ENCODE peak calls at places on chromosomes 2 and 18, in six cellular contexts. U is H9, P is trophoblast cell, W is IMR-90, A is neuronal stem cell, O is H1. J is an unnamed sample.

GRCh38 chr2:240956935-240957655 is 41.3 kb upstream of the SNED1 start:
- DNase-seq in W (no peak), P (no peak), O (peak; percentile 45), A (no peak), U (peak; percentile 20), J (no peak)

GRCh38 chr18:48889115-48889941 is 61.4 kb downstream of the SMAD7 start:
- DNase-seq in W (no peak), O (peak; percentile 78), U (peak; percentile 80), A (peak; percentile 14), P (no peak), J (peak; percentile 37)

GRCh38 chr18:73407506-73407905 is 539.7 kb upstream of the NETO1 start:
- DNase-seq in A (no peak), U (no peak), P (no peak), W (peak; percentile 45), O (no peak), J (peak; percentile 43)

GRCh38 chr18:42334931-42335330 is 379.9 kb downstream of the PIK3C3 start:
- DNase-seq in U (no peak), A (no peak), O (no peak), P (no peak), W (no peak), J (no peak)

GRCh38 chr2:177346192-177346591 is 46.4 kb upstream of the AGPS start:
- DNase-seq in A (no peak), W (no peak), P (no peak), O (no peak), U (no peak), J (no peak)

GRCh38 chr18:68841301-68841700 is 43.4 kb downstream of the CCDC102B start:
- DNase-seq in O (no peak), P (no peak), W (no peak), A (no peak), U (no peak), J (no peak)

GRCh38 chr18:58966704-58967103 is 102.0 kb downstream of the ZNF532 start:
- DNase-seq in O (no peak), W (peak; percentile 29), U (no peak), A (no peak), P (no peak), J (peak; percentile 82)

GRCh38 chr2:131151398-131151797 is 46.3 kb downstream of the PLEKHB2 start:
- DNase-seq in A (no peak), W (no peak), P (no peak), O (no peak), U (no peak), J (no peak)

GRCh38 chr2:105287692-105288091 is 41.8 kb downstream of the TGFBRAP1 start:
- DNase-seq in W (peak; percentile 35), A (peak; percentile 11), P (peak; percentile 69), U (peak; percentile 65), O (peak; percentile 61), J (peak; percentile 62)

GRCh38 chr2:39266906-39267434 is 23.2 kb upstream of the CDKL4 start:
- DNase-seq in O (no peak), U (no peak), W (peak; percentile 23), P (no peak), A (no peak), J (no peak)

GRCh38 chr2:128605931-128606330 is 287.3 kb upstream of the HS6ST1 start:
- DNase-seq in P (no peak), A (no peak), U (no peak), O (no peak), W (no peak), J (no peak)

GRCh38 chr2:101946372-101946771 is 45.4 kb upstream of the IL1R2 start:
- DNase-seq in W (no peak), O (no peak), U (no peak), A (no peak), P (no peak), J (no peak)

GRCh38 chr2:68741805-68742306 is 7.2 kb downstream of the ARHGAP25 start:
- DNase-seq in A (no peak), O (peak; percentile 16), U (no peak), W (peak; percentile 30), P (no peak), J (no peak)

GRCh38 chr18:35912332-35912731 is 60.1 kb upstream of the RMP24 start:
- DNase-seq in P (no peak), U (no peak), O (no peak), A (no peak), W (no peak), J (no peak)

GRCh38 chr2:233928594-233929351 is 11.6 kb downstream of the TRPM8 start:
- DNase-seq in O (peak; percentile 77), U (peak; percentile 48), W (peak; percentile 12), P (no peak), A (peak; percentile 38), J (peak; percentile 4)

GRCh38 chr2:221792971-221793670 is 221.0 kb upstream of the EPHA4 start:
- DNase-seq in U (peak; percentile 72), P (peak; percentile 33), W (no peak), O (peak; percentile 58), A (peak; percentile 8), J (no peak)

GRCh38 chr2:73291093-73291460 is 2.3 kb downstream of the EGR4 start:
- DNase-seq in W (peak; percentile 46), P (peak; percentile 70), O (peak; percentile 90), A (peak; percentile 88), U (peak; percentile 81), J (peak; percentile 60)

GRCh38 chr2:227325824-227326195 is 759 bp downstream of the MFF start:
- DNase-seq in U (peak; percentile 53), W (peak; percentile 55), A (no peak), O (no peak), P (peak; percentile 35), J (peak; percentile 59)

GRCh38 chr2:1020206-1020605 is 69.6 kb downstream of the SNTG2 start:
- DNase-seq in O (no peak), W (no peak), U (no peak), A (no peak), P (no peak), J (no peak)

GRCh38 chr2:590214-591175 is 86.7 kb downstream of the TMEM18 start:
- DNase-seq in P (no peak), W (no peak), O (peak; percentile 14), U (no peak), A (no peak), J (no peak)

GRCh38 chr2:102141915-102142828 is at the start of gene IL1R1:
- DNase-seq in P (peak; percentile 88), U (peak; percentile 57), O (peak; percentile 74), A (peak; percentile 56), W (peak; percentile 80), J (peak; percentile 75)

GRCh38 chr2:68383778-68384177 is 18.7 kb downstream of the PLEK start:
- DNase-seq in P (no peak), A (no peak), O (no peak), W (no peak), U (no peak), J (no peak)

GRCh38 chr2:110219496-110220192 is 7.3 kb upstream of the MTLN start:
- DNase-seq in A (no peak), U (no peak), W (peak; percentile 48), P (no peak), O (no peak), J (peak; percentile 49)

GRCh38 chr2:134634054-134634630 is 84.7 kb downstream of the TMEM163 start:
- DNase-seq in W (no peak), P (no peak), A (no peak), O (no peak), U (no peak), J (no peak)

DNA sequence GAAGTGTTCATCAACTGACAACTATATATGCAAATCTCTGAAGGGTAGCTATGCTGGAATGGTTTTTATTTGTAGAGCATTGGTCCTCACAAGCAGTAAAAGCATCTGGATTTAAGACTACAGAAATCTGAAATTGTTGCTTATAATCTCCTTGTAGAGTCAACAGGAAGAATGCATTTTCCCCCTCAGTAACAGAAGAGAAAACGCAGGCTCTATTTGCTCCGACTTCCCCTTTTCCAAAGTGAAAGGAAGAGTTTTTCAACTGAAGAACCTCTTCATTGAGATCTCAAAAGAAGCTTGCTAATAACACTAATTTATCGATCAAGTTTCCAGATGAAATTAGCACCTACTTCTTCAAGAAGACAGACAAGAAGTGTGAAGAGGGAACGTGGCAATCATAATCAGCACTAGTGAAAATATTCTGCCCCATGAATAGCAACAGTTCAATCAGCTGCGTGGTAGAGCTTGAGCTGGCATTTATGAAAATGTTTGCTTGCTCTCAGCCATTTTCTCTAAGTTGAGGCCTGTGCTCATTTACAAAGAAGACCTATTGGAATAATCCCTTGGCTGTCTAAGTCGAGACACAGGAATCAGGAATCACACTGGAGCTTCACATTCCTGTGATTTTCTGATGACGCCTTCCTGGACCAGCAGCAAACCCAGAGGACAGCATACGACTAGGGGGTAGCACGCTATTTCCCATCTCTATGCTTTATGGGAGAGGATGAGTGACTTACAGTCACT is 43.7 kb downstream of the TGIF1 start:
- DNase-seq in P (no peak), A (no peak), O (no peak), W (no peak), U (no peak), J (no peak)
- H3K9ac ChIP-seq in P (no peak overlapping the region), A (no peak overlapping the region), O (no peak overlapping the region), W (no peak overlapping the region), U (no peak overlapping the region), J (no peak overlapping the region)

DNA sequence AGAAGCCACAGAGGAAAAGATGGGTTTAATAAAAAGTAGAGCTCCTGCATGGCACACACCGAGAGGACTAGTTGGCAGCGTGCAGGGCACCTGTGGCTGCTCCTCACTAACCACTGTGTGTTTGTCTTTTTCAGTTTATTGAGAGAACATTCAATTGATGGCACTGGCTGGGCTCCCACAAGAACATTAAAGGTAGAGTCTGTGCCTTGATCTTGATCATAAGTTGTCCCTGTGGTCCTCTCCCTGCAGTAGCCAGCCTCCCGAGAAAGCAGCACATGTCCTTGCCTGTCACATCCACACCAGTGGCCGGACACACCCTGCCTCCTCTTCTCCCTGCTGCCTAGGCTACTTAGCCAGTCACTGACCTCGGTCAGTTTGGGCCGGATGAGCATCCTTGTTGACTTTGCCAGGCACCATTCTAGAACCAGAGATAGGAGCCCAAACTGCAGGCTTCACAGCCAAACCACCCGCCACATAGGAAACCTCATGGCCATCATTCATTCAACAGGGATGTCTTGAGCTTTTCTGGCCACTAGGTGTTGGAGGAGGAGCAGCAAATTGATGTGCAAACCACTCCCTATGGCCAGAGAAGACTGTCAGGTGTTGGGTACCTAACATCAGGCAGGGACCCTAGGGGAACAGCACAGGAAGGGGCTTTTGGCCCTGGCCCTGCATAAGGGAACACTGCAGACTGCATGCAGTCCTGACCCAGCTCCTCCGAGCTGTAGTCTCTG is 30.2 kb upstream of the SCLY start:
- DNase-seq in O (no peak), U (no peak), A (no peak), W (no peak), P (no peak), J (no peak)
- H4K91ac ChIP-seq in O (no peak overlapping the region), U (no peak overlapping the region), A (no peak overlapping the region), W (no peak overlapping the region), P (no peak overlapping the region), J (no peak overlapping the region)

DNA sequence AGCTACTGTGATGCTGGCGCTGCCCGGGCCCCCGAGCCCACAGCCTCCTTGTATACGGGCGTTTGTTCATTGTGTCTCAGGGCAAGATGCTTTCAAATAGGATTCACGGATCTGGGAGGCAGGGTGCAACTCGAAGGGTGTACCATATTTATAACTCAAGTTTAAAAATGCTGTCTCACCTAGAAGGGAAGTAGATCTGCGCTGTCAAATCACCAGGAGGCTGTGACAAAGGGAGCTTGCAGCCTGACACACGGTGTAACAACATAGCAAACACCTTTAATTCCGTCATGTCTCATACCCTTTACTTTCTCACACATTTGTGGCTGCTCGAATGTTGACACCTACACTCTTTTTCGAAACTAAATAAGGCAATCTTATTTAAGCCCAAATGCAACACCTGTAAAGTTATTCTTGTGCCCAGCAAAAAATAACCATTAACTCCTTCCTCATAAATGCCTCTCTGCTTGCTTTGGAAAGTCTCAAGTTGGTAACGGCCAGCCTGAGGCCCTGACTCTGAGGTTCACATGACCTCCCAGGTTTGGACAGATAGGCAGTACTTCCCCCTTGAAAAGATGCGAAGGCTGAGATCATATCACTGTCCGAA is 11.7 kb downstream of the ZEB2 start:
- DNase-seq in O (no peak), P (peak; percentile 19), W (no peak), U (no peak), A (no peak), J (no peak)
- H3K9ac ChIP-seq in O (no peak overlapping the region), P (no peak overlapping the region), W (peak overlapping the region; percentile 57), U (no peak overlapping the region), A (no peak overlapping the region), J (peak overlapping the region; percentile 98)

GRCh38 chr2:142915502-142915901 is 38.0 kb downstream of the KYNU start:
- DNase-seq in U (no peak), W (peak; percentile 1), P (no peak), O (no peak), A (no peak), J (no peak)
- H4K91ac ChIP-seq in U (no peak overlapping the region), W (no peak overlapping the region), P (no peak overlapping the region), O (no peak overlapping the region), A (no peak overlapping the region), J (no peak overlapping the region)

J was measured in mesenchymal stem cell.